ENCODE peak calls at places on chromosome 4, in ten cellular contexts. One of them, this sample, is unnamed.

GRCh38 chr4:77800483-77801259 is 18.5 kb downstream of the CNOT6L start:
- DNase-seq in gastrocnemius medialis: no peak
- DNase-seq in mucosa of gallbladder: no peak
- DNase-seq in mammary epithelial cell: peak
- DNase-seq in glomerular endothelial cell: no peak
- DNase-seq in GM12892: no peak
- DNase-seq in KG1: no peak
- DNase-seq in globus pallidus: no peak
- DNase-seq in NCI-H2081: no peak
- DNase-seq in glutamatergic neuron: no peak
- DNase-seq in this sample: no peak

GRCh38 chr4:95049838-95050237 is 292.1 kb downstream of the BMPR1B start:
- DNase-seq in gastrocnemius medialis: no peak
- DNase-seq in mucosa of gallbladder: no peak
- DNase-seq in mammary epithelial cell: no peak
- DNase-seq in glomerular endothelial cell: no peak
- DNase-seq in GM12892: no peak
- DNase-seq in KG1: no peak
- DNase-seq in globus pallidus: peak
- DNase-seq in NCI-H2081: no peak
- DNase-seq in glutamatergic neuron: no peak
- DNase-seq in this sample: no peak

GRCh38 chr4:24328711-24329110 is 255.6 kb downstream of the DHX15 start:
- DNase-seq in gastrocnemius medialis: no peak
- DNase-seq in mucosa of gallbladder: no peak
- DNase-seq in mammary epithelial cell: no peak
- DNase-seq in glomerular endothelial cell: no peak
- DNase-seq in GM12892: no peak
- DNase-seq in KG1: no peak
- DNase-seq in globus pallidus: peak
- DNase-seq in NCI-H2081: no peak
- DNase-seq in glutamatergic neuron: no peak
- DNase-seq in this sample: no peak

GRCh38 chr4:92106816-92107215 is 196.9 kb upstream of the GRID2 start:
- DNase-seq in gastrocnemius medialis: no peak
- DNase-seq in mucosa of gallbladder: no peak
- DNase-seq in mammary epithelial cell: no peak
- DNase-seq in glomerular endothelial cell: no peak
- DNase-seq in GM12892: no peak
- DNase-seq in KG1: no peak
- DNase-seq in globus pallidus: no peak
- DNase-seq in NCI-H2081: no peak
- DNase-seq in glutamatergic neuron: no peak
- DNase-seq in this sample: no peak

GRCh38 chr4:54101190-54102041 is 1.5 kb downstream of the GSX2 start:
- DNase-seq in gastrocnemius medialis: no peak
- DNase-seq in mucosa of gallbladder: no peak
- DNase-seq in mammary epithelial cell: no peak
- DNase-seq in glomerular endothelial cell: no peak
- DNase-seq in GM12892: no peak
- DNase-seq in KG1: no peak
- DNase-seq in globus pallidus: no peak
- DNase-seq in NCI-H2081: no peak
- DNase-seq in glutamatergic neuron: no peak
- DNase-seq in this sample: no peak

GRCh38 chr4:71559957-71560541 is 221.2 kb downstream of the SLC4A4 start:
- DNase-seq in gastrocnemius medialis: no peak
- DNase-seq in mucosa of gallbladder: no peak
- DNase-seq in mammary epithelial cell: no peak
- DNase-seq in glomerular endothelial cell: no peak
- DNase-seq in GM12892: no peak
- DNase-seq in KG1: no peak
- DNase-seq in globus pallidus: no peak
- DNase-seq in NCI-H2081: no peak
- DNase-seq in glutamatergic neuron: no peak
- DNase-seq in this sample: no peak

GRCh38 chr4:2261110-2261852 is 628 bp downstream of the MXD4 start:
- DNase-seq in gastrocnemius medialis: peak
- DNase-seq in mucosa of gallbladder: peak
- DNase-seq in mammary epithelial cell: peak
- DNase-seq in glomerular endothelial cell: no peak
- DNase-seq in GM12892: peak
- DNase-seq in KG1: no peak
- DNase-seq in globus pallidus: no peak
- DNase-seq in NCI-H2081: peak
- DNase-seq in glutamatergic neuron: peak
- DNase-seq in this sample: peak

GRCh38 chr4:56197387-56197786 is 189.9 kb downstream of the AASDH start:
- DNase-seq in gastrocnemius medialis: no peak
- DNase-seq in mucosa of gallbladder: no peak
- DNase-seq in mammary epithelial cell: peak
- DNase-seq in glomerular endothelial cell: no peak
- DNase-seq in GM12892: no peak
- DNase-seq in KG1: no peak
- DNase-seq in globus pallidus: no peak
- DNase-seq in NCI-H2081: no peak
- DNase-seq in glutamatergic neuron: no peak
- DNase-seq in this sample: no peak

GRCh38 chr4:89212666-89213381 is 94.8 kb downstream of the GPRIN3 start:
- DNase-seq in gastrocnemius medialis: no peak
- DNase-seq in mucosa of gallbladder: no peak
- DNase-seq in mammary epithelial cell: peak
- DNase-seq in glomerular endothelial cell: no peak
- DNase-seq in GM12892: no peak
- DNase-seq in KG1: no peak
- DNase-seq in globus pallidus: no peak
- DNase-seq in NCI-H2081: no peak
- DNase-seq in glutamatergic neuron: no peak
- DNase-seq in this sample: no peak

GRCh38 chr4:2469192-2469984 is 482 bp downstream of the RNF4 start:
- DNase-seq in gastrocnemius medialis: no peak
- DNase-seq in mucosa of gallbladder: peak
- DNase-seq in mammary epithelial cell: peak
- DNase-seq in glomerular endothelial cell: no peak
- DNase-seq in GM12892: peak
- DNase-seq in KG1: peak
- DNase-seq in globus pallidus: no peak
- DNase-seq in NCI-H2081: peak
- DNase-seq in glutamatergic neuron: peak
- DNase-seq in this sample: no peak

GRCh38 chr4:82623284-82623683 is 61.5 kb upstream of the TMEM150C start:
- DNase-seq in gastrocnemius medialis: no peak
- DNase-seq in mucosa of gallbladder: no peak
- DNase-seq in mammary epithelial cell: no peak
- DNase-seq in glomerular endothelial cell: no peak
- DNase-seq in GM12892: no peak
- DNase-seq in KG1: no peak
- DNase-seq in globus pallidus: no peak
- DNase-seq in NCI-H2081: no peak
- DNase-seq in glutamatergic neuron: no peak
- DNase-seq in this sample: no peak

GRCh38 chr4:38188631-38189101 is 228.5 kb downstream of the PTTG2 start:
- DNase-seq in gastrocnemius medialis: no peak
- DNase-seq in mucosa of gallbladder: peak
- DNase-seq in mammary epithelial cell: peak
- DNase-seq in glomerular endothelial cell: no peak
- DNase-seq in GM12892: no peak
- DNase-seq in KG1: no peak
- DNase-seq in globus pallidus: no peak
- DNase-seq in NCI-H2081: no peak
- DNase-seq in glutamatergic neuron: no peak
- DNase-seq in this sample: no peak

GRCh38 chr4:133808151-133808550 is 393.4 kb downstream of the PABPC4L start:
- DNase-seq in gastrocnemius medialis: no peak
- DNase-seq in mucosa of gallbladder: no peak
- DNase-seq in mammary epithelial cell: no peak
- DNase-seq in glomerular endothelial cell: no peak
- DNase-seq in GM12892: no peak
- DNase-seq in KG1: no peak
- DNase-seq in globus pallidus: no peak
- DNase-seq in NCI-H2081: no peak
- DNase-seq in glutamatergic neuron: no peak
- DNase-seq in this sample: no peak

GRCh38 chr4:123170843-123171242 is 225.8 kb upstream of the SPRY1 start:
- DNase-seq in gastrocnemius medialis: no peak
- DNase-seq in mucosa of gallbladder: no peak
- DNase-seq in mammary epithelial cell: peak
- DNase-seq in glomerular endothelial cell: no peak
- DNase-seq in GM12892: no peak
- DNase-seq in KG1: no peak
- DNase-seq in globus pallidus: no peak
- DNase-seq in NCI-H2081: no peak
- DNase-seq in glutamatergic neuron: no peak
- DNase-seq in this sample: no peak

GRCh38 chr4:91838181-91838861 is 465.4 kb upstream of the GRID2 start:
- DNase-seq in gastrocnemius medialis: no peak
- DNase-seq in mucosa of gallbladder: no peak
- DNase-seq in mammary epithelial cell: no peak
- DNase-seq in glomerular endothelial cell: no peak
- DNase-seq in GM12892: no peak
- DNase-seq in KG1: no peak
- DNase-seq in globus pallidus: no peak
- DNase-seq in NCI-H2081: no peak
- DNase-seq in glutamatergic neuron: no peak
- DNase-seq in this sample: no peak

GRCh38 chr4:16461362-16461761 is 235.1 kb upstream of the TAPT1 start:
- DNase-seq in gastrocnemius medialis: no peak
- DNase-seq in mucosa of gallbladder: no peak
- DNase-seq in mammary epithelial cell: peak
- DNase-seq in glomerular endothelial cell: no peak
- DNase-seq in GM12892: no peak
- DNase-seq in KG1: no peak
- DNase-seq in globus pallidus: no peak
- DNase-seq in NCI-H2081: no peak
- DNase-seq in glutamatergic neuron: no peak
- DNase-seq in this sample: no peak

GRCh38 chr4:185911556-185912064 is 99.6 kb upstream of the SORBS2 start:
- DNase-seq in gastrocnemius medialis: no peak
- DNase-seq in mucosa of gallbladder: no peak
- DNase-seq in mammary epithelial cell: peak
- DNase-seq in glomerular endothelial cell: no peak
- DNase-seq in GM12892: no peak
- DNase-seq in KG1: no peak
- DNase-seq in globus pallidus: no peak
- DNase-seq in NCI-H2081: no peak
- DNase-seq in glutamatergic neuron: no peak
- DNase-seq in this sample: no peak

GRCh38 chr4:155568641-155569040 is 98.0 kb upstream of the GUCY1A1 start:
- DNase-seq in gastrocnemius medialis: no peak
- DNase-seq in mucosa of gallbladder: no peak
- DNase-seq in mammary epithelial cell: no peak
- DNase-seq in glomerular endothelial cell: no peak
- DNase-seq in GM12892: no peak
- DNase-seq in KG1: no peak
- DNase-seq in globus pallidus: no peak
- DNase-seq in NCI-H2081: no peak
- DNase-seq in glutamatergic neuron: no peak
- DNase-seq in this sample: no peak

GRCh38 chr4:136329042-136329662 is 1203.1 kb downstream of the PCDH18 start:
- DNase-seq in gastrocnemius medialis: no peak
- DNase-seq in mucosa of gallbladder: no peak
- DNase-seq in mammary epithelial cell: peak
- DNase-seq in glomerular endothelial cell: no peak
- DNase-seq in GM12892: no peak
- DNase-seq in KG1: no peak
- DNase-seq in globus pallidus: no peak
- DNase-seq in NCI-H2081: no peak
- DNase-seq in glutamatergic neuron: no peak
- DNase-seq in this sample: no peak

GRCh38 chr4:16205298-16206164 is 20.7 kb downstream of the TAPT1 start:
- DNase-seq in gastrocnemius medialis: no peak
- DNase-seq in mucosa of gallbladder: no peak
- DNase-seq in mammary epithelial cell: no peak
- DNase-seq in glomerular endothelial cell: no peak
- DNase-seq in GM12892: no peak
- DNase-seq in KG1: no peak
- DNase-seq in globus pallidus: no peak
- DNase-seq in NCI-H2081: peak
- DNase-seq in glutamatergic neuron: no peak
- DNase-seq in this sample: no peak

GRCh38 chr4:140212171-140212570 is 58.2 kb upstream of the MAML3 start:
- DNase-seq in gastrocnemius medialis: no peak
- DNase-seq in mucosa of gallbladder: no peak
- DNase-seq in mammary epithelial cell: no peak
- DNase-seq in glomerular endothelial cell: no peak
- DNase-seq in GM12892: no peak
- DNase-seq in KG1: no peak
- DNase-seq in globus pallidus: no peak
- DNase-seq in NCI-H2081: no peak
- DNase-seq in glutamatergic neuron: no peak
- DNase-seq in this sample: no peak

GRCh38 chr4:123259676-123260428 is 136.7 kb upstream of the SPRY1 start:
- DNase-seq in gastrocnemius medialis: no peak
- DNase-seq in mucosa of gallbladder: no peak
- DNase-seq in mammary epithelial cell: no peak
- DNase-seq in glomerular endothelial cell: no peak
- DNase-seq in GM12892: no peak
- DNase-seq in KG1: no peak
- DNase-seq in globus pallidus: no peak
- DNase-seq in NCI-H2081: no peak
- DNase-seq in glutamatergic neuron: peak
- DNase-seq in this sample: no peak

GRCh38 chr4:12050357-12050756 is 621.7 kb upstream of the HS3ST1 start:
- DNase-seq in gastrocnemius medialis: no peak
- DNase-seq in mucosa of gallbladder: no peak
- DNase-seq in mammary epithelial cell: no peak
- DNase-seq in glomerular endothelial cell: no peak
- DNase-seq in GM12892: no peak
- DNase-seq in KG1: no peak
- DNase-seq in globus pallidus: no peak
- DNase-seq in NCI-H2081: no peak
- DNase-seq in glutamatergic neuron: no peak
- DNase-seq in this sample: no peak

GRCh38 chr4:17636696-17637351 is 22.4 kb downstream of the MED28 start:
- DNase-seq in gastrocnemius medialis: peak
- DNase-seq in mucosa of gallbladder: peak
- DNase-seq in mammary epithelial cell: peak
- DNase-seq in glomerular endothelial cell: peak
- DNase-seq in GM12892: peak
- DNase-seq in KG1: no peak
- DNase-seq in globus pallidus: peak
- DNase-seq in NCI-H2081: peak
- DNase-seq in glutamatergic neuron: peak
- DNase-seq in this sample: peak

GRCh38 chr4:152045781-152046571 is 285.2 kb upstream of the GATB start:
- DNase-seq in gastrocnemius medialis: peak
- DNase-seq in mucosa of gallbladder: no peak
- DNase-seq in mammary epithelial cell: no peak
- DNase-seq in glomerular endothelial cell: no peak
- DNase-seq in GM12892: peak
- DNase-seq in KG1: no peak
- DNase-seq in globus pallidus: no peak
- DNase-seq in NCI-H2081: no peak
- DNase-seq in glutamatergic neuron: peak
- DNase-seq in this sample: peak

GRCh38 chr4:149371021-149371420 is 444.6 kb downstream of the IQCM start:
- DNase-seq in gastrocnemius medialis: no peak
- DNase-seq in mucosa of gallbladder: no peak
- DNase-seq in mammary epithelial cell: peak
- DNase-seq in glomerular endothelial cell: no peak
- DNase-seq in GM12892: no peak
- DNase-seq in KG1: peak
- DNase-seq in globus pallidus: peak
- DNase-seq in NCI-H2081: peak
- DNase-seq in glutamatergic neuron: no peak
- DNase-seq in this sample: no peak

GRCh38 chr4:40536032-40536431 is 93.6 kb downstream of the RBM47 start:
- DNase-seq in gastrocnemius medialis: no peak
- DNase-seq in mucosa of gallbladder: no peak
- DNase-seq in mammary epithelial cell: no peak
- DNase-seq in glomerular endothelial cell: no peak
- DNase-seq in GM12892: no peak
- DNase-seq in KG1: no peak
- DNase-seq in globus pallidus: no peak
- DNase-seq in NCI-H2081: no peak
- DNase-seq in glutamatergic neuron: no peak
- DNase-seq in this sample: no peak

This sample was measured in neural crest cell.